ENCODE peak calls at places on chromosomes 12 and 14, in nine cellular contexts. G is AG10803; V is neural crest cell; W is astrocyte; B is sigmoid colon; T is lower lobe of right lung; I is CD8-positive, alpha-beta T cell; Y is fibroblast of lung; E is mesothelial cell of epicardium. S is an unnamed sample.

GRCh38 chr12:32755051-32755653 is 545 bp downstream of the YARS2 start:
- DNase-seq in V (peak; percentile 73), T (peak; percentile 85), G (peak; percentile 80), Y (peak; percentile 77), W (peak; percentile 78), E (peak; percentile 77), B (peak; percentile 78), I (peak; percentile 42), S (peak; percentile 91)

GRCh38 chr12:116087399-116087798 is 190.1 kb downstream of the MED13L start:
- DNase-seq in W (no peak), E (no peak), G (no peak), V (no peak), Y (no peak), I (no peak), B (no peak), T (no peak), S (no peak)

GRCh38 chr12:47989666-47990065 is 14.6 kb downstream of the COL2A1 start:
- DNase-seq in T (no peak), Y (no peak), W (no peak), B (peak; percentile 39), V (no peak), E (no peak), G (no peak), I (no peak), S (no peak)

GRCh38 chr14:33682746-33683145 is 268.1 kb downstream of the EGLN3 start:
- DNase-seq in T (no peak), B (peak; percentile 72), Y (peak; percentile 96), I (no peak), V (no peak), W (peak; percentile 95), G (peak; percentile 95), E (no peak), S (no peak)

GRCh38 chr12:65511134-65511912 is 232.8 kb downstream of the MSRB3 start:
- DNase-seq in T (no peak), B (peak; percentile 72), V (no peak), G (peak; percentile 27), Y (peak; percentile 14), E (no peak), I (no peak), W (no peak), S (no peak)

GRCh38 chr14:32230181-32230580 is 27.1 kb upstream of the RNU6-8 start:
- DNase-seq in W (peak; percentile 91), G (peak; percentile 58), I (no peak), T (no peak), E (no peak), B (no peak), Y (no peak), V (no peak), S (no peak)

GRCh38 chr12:99847936-99848335 is 136.8 kb downstream of the ANKS1B start:
- DNase-seq in V (no peak), B (no peak), T (no peak), Y (no peak), W (no peak), E (no peak), I (no peak), G (no peak), S (no peak)

GRCh38 chr12:52052471-52053186 is 1.4 kb downstream of the NR4A1 start:
- DNase-seq in G (no peak), Y (peak; percentile 39), E (no peak), B (peak; percentile 82), T (no peak), V (no peak), I (no peak), W (no peak), S (no peak)

GRCh38 chr14:26486922-26487321 is 110.9 kb downstream of the NOVA1 start:
- DNase-seq in I (no peak), G (no peak), Y (no peak), V (no peak), T (no peak), E (no peak), W (no peak), B (no peak), S (no peak)

GRCh38 chr12:83826112-83826511 is 1086.5 kb downstream of the SLC6A15 start:
- DNase-seq in Y (peak; percentile 49), E (no peak), V (peak; percentile 37), B (no peak), G (peak; percentile 30), I (no peak), W (no peak), T (no peak), S (no peak)

GRCh38 chr14:52033131-52033642 is 35.7 kb downstream of the NID2 start:
- DNase-seq in Y (no peak), V (no peak), I (no peak), G (peak; percentile 74), E (no peak), W (peak; percentile 60), B (no peak), T (no peak), S (no peak)
- TF ChIP-seq CTCF in Y (no peak), V (no peak), I (no peak), G (no peak), E (no peak), W (no peak), B (no peak), T (no peak), S (no peak)

GRCh38 chr14:22865424-22866215 is 5.9 kb upstream of the LRP10 start:
- DNase-seq in T (peak; percentile 14), W (no peak), E (no peak), Y (no peak), V (no peak), I (no peak), B (no peak), G (no peak), S (no peak)
- TF ChIP-seq CTCF in T (no peak), W (no peak), E (no peak), Y (no peak), V (peak; percentile 30), I (no peak), B (no peak), G (peak; percentile 19), S (peak; percentile 17)

DNA sequence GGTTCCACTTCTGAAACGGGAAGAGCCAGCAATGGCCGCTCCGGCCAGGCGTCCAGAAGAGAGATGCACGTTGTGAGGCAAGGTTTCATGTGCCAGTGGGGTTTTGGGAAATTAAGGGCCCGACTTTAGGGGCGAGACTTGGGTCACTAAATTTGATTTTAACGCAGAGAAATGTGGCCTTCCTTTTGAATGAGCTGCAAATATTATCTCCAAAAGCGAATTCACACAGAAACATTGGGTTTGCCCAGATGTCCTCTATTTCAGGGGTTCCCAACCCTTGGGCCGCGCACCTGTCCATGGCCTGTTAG is 2.3 kb upstream of the RNASE4 start:
- DNase-seq in V (no peak), Y (no peak), I (no peak), W (no peak), G (no peak), T (no peak), B (no peak), E (no peak), S (no peak)
- TF ChIP-seq CTCF in V (no peak), Y (no peak), I (no peak), W (no peak), G (peak; percentile 25), T (no peak), B (no peak), E (no peak), S (no peak)

DNA sequence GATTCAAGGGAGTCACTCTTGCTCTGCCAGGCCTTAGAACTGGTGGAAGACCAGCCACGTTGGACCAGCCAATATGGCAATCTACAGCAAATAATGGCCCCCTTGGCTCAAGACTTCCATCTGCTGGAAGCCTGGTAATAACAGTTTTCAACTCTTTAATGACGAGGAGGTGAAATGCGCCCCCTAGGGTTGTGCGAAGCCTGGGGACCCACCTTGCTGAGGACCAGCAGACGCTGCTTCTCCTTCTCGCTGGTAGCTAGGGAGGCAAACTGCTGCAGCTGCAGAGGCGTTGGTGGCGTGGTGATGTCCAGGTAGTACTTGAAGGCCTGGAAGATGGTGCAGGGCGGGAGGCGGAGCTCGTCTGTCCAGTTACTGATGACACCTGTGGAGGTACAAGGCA is 41.5 kb upstream of the FBXO21 start:
- DNase-seq in G (no peak), I (no peak), V (no peak), W (no peak), E (no peak), B (no peak), T (no peak), Y (no peak), S (no peak)
- TF ChIP-seq CTCF in G (no peak), I (no peak), V (no peak), W (no peak), E (no peak), B (no peak), T (no peak), Y (no peak), S (no peak)

GRCh38 chr12:16495196-16495595 is 110.8 kb downstream of the LMO3 start:
- DNase-seq in Y (no peak), E (no peak), W (no peak), I (no peak), T (no peak), B (no peak), V (no peak), G (no peak), S (no peak)

GRCh38 chr12:16492820-16493797 is 112.9 kb downstream of the LMO3 start:
- DNase-seq in E (no peak), T (no peak), V (no peak), B (no peak), Y (no peak), W (no peak), I (no peak), G (no peak), S (no peak)

GRCh38 chr12:16492240-16492639 is 113.7 kb downstream of the LMO3 start:
- DNase-seq in Y (no peak), B (no peak), I (no peak), W (no peak), G (no peak), E (no peak), V (no peak), T (no peak), S (no peak)
- TF ChIP-seq CTCF in Y (no peak), B (no peak), I (no peak), W (no peak), G (no peak), E (no peak), V (no peak), T (no peak), S (no peak)

DNA sequence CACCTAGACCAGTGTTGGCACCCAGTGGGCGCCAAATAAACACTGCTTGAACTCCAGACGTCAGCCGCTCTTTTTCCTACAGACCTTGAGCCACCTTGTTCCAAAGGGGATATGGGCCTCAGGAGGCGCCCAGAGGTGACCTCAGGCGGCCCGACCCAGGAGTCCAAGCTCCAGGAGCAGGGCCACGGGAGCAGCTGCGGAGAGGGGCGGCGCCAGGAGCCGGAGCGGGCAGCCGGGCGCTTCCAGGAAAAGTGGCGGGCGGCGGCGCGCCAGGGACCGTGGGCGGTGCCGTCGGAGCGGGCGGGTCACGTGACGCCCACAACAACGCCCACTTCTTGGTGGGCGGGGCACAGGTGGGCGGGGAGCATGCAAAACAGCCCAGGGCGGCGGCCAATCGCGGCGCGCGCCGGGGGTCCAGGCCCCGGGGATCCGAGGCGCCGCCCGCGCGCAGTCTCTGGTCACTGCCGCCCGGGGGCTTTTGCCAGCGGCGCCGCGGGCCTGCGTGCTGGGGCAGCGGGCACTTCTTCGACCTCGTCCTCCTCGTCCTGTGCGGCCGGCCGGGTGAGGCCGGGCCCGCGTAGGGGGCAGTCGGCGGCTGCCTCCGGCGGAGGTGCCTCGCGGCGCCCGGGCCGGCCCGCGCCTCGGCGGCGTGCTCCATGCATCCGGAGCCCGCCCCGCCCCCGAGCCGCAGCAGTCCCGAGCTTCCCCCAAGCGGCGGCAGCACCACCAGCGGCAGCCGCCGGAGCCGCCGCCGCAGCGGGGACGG is at the start of gene ORAI1:
- DNase-seq in E (peak; percentile 99), W (peak; percentile 78), B (peak; percentile 98), T (peak; percentile 98), I (peak; percentile 91), Y (peak; percentile 92), G (peak; percentile 93), V (peak; percentile 96), S (peak; percentile 98)
- TF ChIP-seq CTCF in E (no peak), W (no peak), B (no peak), T (no peak), I (no peak), Y (no peak), G (no peak), V (peak; percentile 39), S (peak; percentile 18)

S was measured in osteocyte.